ENCODE peak calls at places on chromosomes 1 and 21, in four cellular contexts. I is HT-29, Z is DMS79, V is NCI-H774. U is an unnamed sample.

GRCh38 chr1:81706650-81707435 is 93.9 kb upstream of the ADGRL2 start:
- DNase-seq in I (no peak), Z (no peak), V (no peak), U (no peak)

GRCh38 chr1:15214507-15214906 is 32.5 kb upstream of the FHAD1 start:
- DNase-seq in I (no peak), Z (no peak), V (no peak), U (no peak)

GRCh38 chr1:163774390-163774789 is 452.6 kb downstream of the NUF2 start:
- DNase-seq in I (no peak), Z (no peak), V (no peak), U (no peak)

GRCh38 chr1:12539705-12540579 is 78.1 kb downstream of the DHRS3 start:
- DNase-seq in I (peak; percentile 81), Z (no peak), V (no peak), U (no peak)

GRCh38 chr1:58204284-58204683 is 342.2 kb downstream of the OMA1 start:
- DNase-seq in I (no peak), Z (no peak), V (no peak), U (no peak)

GRCh38 chr1:24920155-24920925 is 9.7 kb downstream of the RUNX3 start:
- DNase-seq in I (no peak), Z (no peak), V (no peak), U (no peak)

GRCh38 chr1:77473690-77474089 is 191.9 kb downstream of the AK5 start:
- DNase-seq in I (no peak), Z (no peak), V (no peak), U (no peak)

GRCh38 chr1:41354956-41355355 is 6.3 kb upstream of the FOXO6 start:
- DNase-seq in I (no peak), Z (no peak), V (no peak), U (no peak)

GRCh38 chr21:30839304-30839703 is 9.7 kb upstream of the KRTAP7-1 start:
- DNase-seq in I (peak; percentile 36), Z (no peak), V (no peak), U (peak; percentile 3)

GRCh38 chr1:223665592-223666312 is at the start of gene CAPN8:
- DNase-seq in I (peak; percentile 93), Z (no peak), V (no peak), U (no peak)

GRCh38 chr1:117611894-117612481 is 6.1 kb downstream of the TENT5C start:
- DNase-seq in I (no peak), Z (no peak), V (no peak), U (no peak)

GRCh38 chr21:41759926-41760325 is 6.9 kb downstream of the RIPK4 start:
- DNase-seq in I (no peak), Z (no peak), V (no peak), U (no peak)

GRCh38 chr1:47651311-47652089 is 213.7 kb downstream of the FOXD2 start:
- DNase-seq in I (peak; percentile 55), Z (no peak), V (no peak), U (no peak)

GRCh38 chr1:246176126-246177024 is 330.7 kb downstream of the SMYD3 start:
- DNase-seq in I (no peak), Z (no peak), V (no peak), U (no peak)